ENCODE peak calls at places on chromosomes 11 and 22, in six cellular contexts. X, F, S, C, K and I are unnamed samples.

GRCh38 chr11:8719260-8720190 is 36.9 kb downstream of the RPL27A start:
- DNase-seq in X (peak; percentile 65), F (peak; percentile 81), S (no peak), C (no peak), K (no peak), I (no peak)

GRCh38 chr11:112255075-112255739 is 5.5 kb downstream of the PLET1 start:
- DNase-seq in X (peak; percentile 86), F (no peak), S (no peak), C (no peak), K (no peak), I (no peak)

GRCh38 chr11:106087815-106088435 is 10.5 kb downstream of the AASDHPPT start:
- DNase-seq in X (peak; percentile 72), F (peak; percentile 61), S (peak; percentile 20), C (no peak), K (peak; percentile 8), I (peak; percentile 18)

GRCh38 chr11:124276081-124276480 is 19.9 kb downstream of the OR8G5 start:
- DNase-seq in X (peak; percentile 80), F (no peak), S (no peak), C (no peak), K (no peak), I (no peak)

GRCh38 chr11:842370-843002 is at the start of the genes POLR2L and TSPAN4:
- DNase-seq in X (peak; percentile 85), F (peak; percentile 85), S (peak; percentile 88), C (peak; percentile 81), K (peak; percentile 79), I (peak; percentile 64)

GRCh38 chr11:126547161-126547560 is 191.7 kb downstream of the ST3GAL4 start:
- DNase-seq in X (no peak), F (peak; percentile 59), S (no peak), C (no peak), K (no peak), I (no peak)

GRCh38 chr22:20432244-20432686 is 5.4 kb downstream of the SCARF2 start:
- DNase-seq in X (no peak), F (no peak), S (no peak), C (no peak), K (no peak), I (no peak)

GRCh38 chr11:1192741-1193325 is 30.0 kb upstream of the MUC5B start:
- DNase-seq in X (no peak), F (no peak), S (no peak), C (no peak), K (no peak), I (no peak)

GRCh38 chr22:17846326-17846992 is 72.2 kb upstream of the BID start:
- DNase-seq in X (no peak), F (no peak), S (no peak), C (no peak), K (no peak), I (no peak)

GRCh38 chr11:126129681-126130671 is 67.3 kb upstream of the CDON start:
- DNase-seq in X (no peak), F (no peak), S (no peak), C (no peak), K (no peak), I (no peak)

GRCh38 chr22:47107431-47107830 is 345.0 kb downstream of the TBC1D22A start:
- DNase-seq in X (peak; percentile 34), F (peak; percentile 41), S (no peak), C (no peak), K (no peak), I (no peak)

GRCh38 chr11:57904369-57904768 is 119.3 kb upstream of the OR9Q1 start:
- DNase-seq in X (no peak), F (no peak), S (no peak), C (no peak), K (no peak), I (no peak)

GRCh38 chr11:27963370-27963769 is 144.6 kb downstream of the KIF18A start:
- DNase-seq in X (no peak), F (no peak), S (no peak), C (no peak), K (no peak), I (no peak)

GRCh38 chr22:50320671-50321325 is 6.0 kb downstream of the DENND6B start:
- DNase-seq in X (no peak), F (no peak), S (no peak), C (no peak), K (no peak), I (no peak)

GRCh38 chr11:95337972-95338429 is 107.0 kb upstream of the SESN3 start:
- DNase-seq in X (no peak), F (no peak), S (peak; percentile 66), C (no peak), K (no peak), I (no peak)

GRCh38 chr22:38316340-38317236 is 645 bp downstream of the CSNK1E start:
- DNase-seq in X (peak; percentile 70), F (peak; percentile 43), S (no peak), C (no peak), K (peak; percentile 53), I (peak; percentile 72)

GRCh38 chr11:57639321-57640067 is 10.2 kb downstream of the YPEL4 start:
- DNase-seq in X (peak; percentile 42), F (no peak), S (peak; percentile 99), C (no peak), K (no peak), I (no peak)

GRCh38 chr11:68213135-68213515 is at the start of gene KMT5B:
- DNase-seq in X (no peak), F (no peak), S (peak; percentile 33), C (peak; percentile 41), K (peak; percentile 47), I (no peak)

GRCh38 chr11:117183724-117184349 is 5.3 kb downstream of the SIDT2 start:
- DNase-seq in X (no peak), F (no peak), S (no peak), C (no peak), K (no peak), I (no peak)